ENCODE peak calls at places on chromosomes 3 and 15, in seven cellular contexts. P is GM12878, B is HCT116, W is SK-N-SH, Z is HepG2, M is K562, Y is H1. C is an unnamed sample.

GRCh38 chr3:146528954-146529353 is 15.5 kb downstream of the PLSCR1 start:
- DNase-seq in P (no peak), B (no peak), W (no peak), Z (no peak), M (no peak), Y (no peak), C (no peak)

GRCh38 chr15:49815937-49816336 is 195.1 kb downstream of the DTWD1 start:
- DNase-seq in P (peak; percentile 1), B (no peak), W (no peak), Z (no peak), M (no peak), Y (no peak), C (no peak)

GRCh38 chr3:13332740-13333139 is 87.4 kb downstream of the NUP210 start:
- DNase-seq in P (no peak), B (no peak), W (no peak), Z (no peak), M (no peak), Y (no peak), C (no peak)

GRCh38 chr3:56801151-56801596 is 575 bp downstream of the ARHGEF3 start:
- DNase-seq in P (no peak), B (no peak), W (no peak), Z (no peak), M (no peak), Y (no peak), C (no peak)

GRCh38 chr3:120820748-120821147 is 78.2 kb downstream of the GTF2E1 start:
- DNase-seq in P (no peak), B (no peak), W (no peak), Z (peak; percentile 12), M (no peak), Y (no peak), C (no peak)

GRCh38 chr3:25463850-25464418 is 35.9 kb downstream of the RARB start:
- DNase-seq in P (no peak), B (no peak), W (no peak), Z (no peak), M (no peak), Y (no peak), C (no peak)

GRCh38 chr3:129602730-129603560 is 3.5 kb downstream of the PLXND1 start:
- DNase-seq in P (no peak), B (no peak), W (no peak), Z (peak; percentile 55), M (no peak), Y (no peak), C (peak; percentile 61)

GRCh38 chr3:64203969-64204632 is 21.2 kb downstream of the PRICKLE2 start:
- DNase-seq in P (no peak), B (no peak), W (no peak), Z (no peak), M (no peak), Y (no peak), C (no peak)

GRCh38 chr15:25829075-25829474 is 34.1 kb downstream of the ATP10A start:
- DNase-seq in P (no peak), B (no peak), W (no peak), Z (no peak), M (no peak), Y (no peak), C (no peak)

GRCh38 chr3:112043621-112044201 is 9.2 kb downstream of the TMPRSS7 start:
- DNase-seq in P (peak; percentile 8), B (peak; percentile 75), W (peak; percentile 69), Z (peak; percentile 62), M (peak; percentile 65), Y (no peak), C (peak; percentile 43)

GRCh38 chr15:101127503-101128076 is 124.3 kb downstream of the CHSY1 start:
- DNase-seq in P (peak; percentile 82), B (peak; percentile 15), W (peak; percentile 90), Z (peak; percentile 24), M (no peak), Y (no peak), C (no peak)

GRCh38 chr3:177330771-177331170 is 133.5 kb upstream of the TBL1XR1 start:
- DNase-seq in P (no peak), B (no peak), W (no peak), Z (no peak), M (no peak), Y (no peak), C (no peak)

GRCh38 chr3:94210256-94210655 is 147.4 kb downstream of the NSUN3 start:
- DNase-seq in P (no peak), B (no peak), W (no peak), Z (no peak), M (no peak), Y (no peak), C (no peak)

GRCh38 chr3:98763814-98764691 is 913 bp downstream of the ST3GAL6 start:
- DNase-seq in P (no peak), B (no peak), W (no peak), Z (no peak), M (no peak), Y (no peak), C (no peak)

GRCh38 chr3:195403841-195404408 is 38.9 kb downstream of the ACAP2 start:
- DNase-seq in P (no peak), B (no peak), W (no peak), Z (no peak), M (no peak), Y (no peak), C (no peak)

GRCh38 chr15:42190370-42190769 is 17.7 kb downstream of the VPS39 start:
- DNase-seq in P (no peak), B (no peak), W (no peak), Z (no peak), M (no peak), Y (no peak), C (no peak)

GRCh38 chr3:155861476-155862183 is 7.4 kb upstream of the SLC33A1 start:
- DNase-seq in P (no peak), B (no peak), W (no peak), Z (no peak), M (no peak), Y (no peak), C (peak; percentile 54)

DNA sequence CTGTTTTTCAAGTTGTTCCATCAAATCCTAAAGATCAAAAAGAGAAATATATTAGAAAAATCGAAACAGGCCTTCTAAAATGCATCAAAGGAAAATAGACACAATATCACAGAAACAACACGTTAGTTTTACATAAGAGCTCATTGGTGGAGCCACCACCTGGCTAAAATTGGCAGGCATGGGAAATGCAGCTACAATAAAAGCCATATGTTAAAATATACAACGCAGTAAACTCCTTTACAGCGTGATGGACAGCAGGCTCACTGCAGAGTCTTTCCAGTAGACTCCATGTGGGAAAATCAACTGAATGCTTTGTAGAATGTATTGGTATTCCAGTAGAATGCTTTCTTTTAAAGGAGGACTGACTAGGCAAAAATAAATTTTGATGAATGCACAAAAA is 40.9 kb upstream of the MYO5C start:
- DNase-seq in P (no peak), B (no peak), W (peak; percentile 45), Z (no peak), M (no peak), Y (no peak), C (no peak)
- TF ChIP-seq JUND in P (no peak), B (no peak), W (no peak), Z (no peak), M (no peak), Y (no peak), C (no peak)

GRCh38 chr3:12175844-12176453 is 17.2 kb upstream of the TIMP4 start:
- DNase-seq in P (no peak), B (peak; percentile 28), W (peak; percentile 74), Z (peak; percentile 52), M (peak; percentile 69), Y (peak; percentile 78), C (peak; percentile 67)
- TF ChIP-seq JUND in P (no peak), B (no peak), W (no peak), Z (no peak), M (no peak), Y (no peak), C (no peak)

DNA sequence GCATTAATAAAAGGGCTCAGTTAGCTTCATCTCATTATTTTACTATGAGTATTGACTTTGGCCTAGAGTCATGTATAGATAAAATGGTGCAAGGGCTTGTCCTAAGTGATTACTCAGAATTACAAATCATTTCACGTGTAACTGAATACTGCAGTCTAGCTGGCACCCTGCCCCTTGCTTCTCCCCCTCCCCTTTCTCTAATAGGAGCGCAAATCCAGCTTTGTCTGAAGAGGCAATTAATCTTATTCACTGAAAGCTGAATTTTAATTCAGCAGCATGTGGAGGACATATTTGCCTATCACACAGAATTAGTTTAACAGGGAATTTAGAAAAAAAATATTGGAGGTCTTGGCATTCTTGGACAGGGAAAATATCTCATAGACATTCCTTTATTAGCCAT is 412.1 kb upstream of the DPH6 start:
- DNase-seq in P (no peak), B (no peak), W (peak; percentile 22), Z (no peak), M (no peak), Y (no peak), C (no peak)
- TF ChIP-seq JUND in P (no peak), B (no peak), W (no peak), Z (no peak), M (no peak), Y (no peak), C (no peak)

GRCh38 chr3:170486398-170486797 is 67.7 kb downstream of the CLDN11 start:
- DNase-seq in P (no peak), B (no peak), W (no peak), Z (no peak), M (no peak), Y (no peak), C (no peak)
- TF ChIP-seq JUND in P (no peak), B (no peak), W (no peak), Z (no peak), M (no peak), Y (no peak), C (no peak)

GRCh38 chr15:67884514-67885225 is 44.8 kb upstream of the RNU6-1 start:
- DNase-seq in P (no peak), B (no peak), W (peak; percentile 88), Z (peak; percentile 89), M (peak; percentile 96), Y (peak; percentile 81), C (peak; percentile 49)
- TF ChIP-seq JUND in P (no peak), B (no peak), W (no peak), Z (peak; percentile 16), M (peak; percentile 64), Y (no peak), C (no peak)

C was measured in T47D.